ENCODE peak calls at places on chromosomes 5 and 9, in nine cellular contexts. M is heart left ventricle, Y is breast epithelium, Q is right lobe of liver, U is endothelial cell of umbilical vein, A is Peyer's patch, P is testis, J is stomach, F is upper lobe of left lung. H is an unnamed sample.

GRCh38 chr9:38318755-38319495 is 73.6 kb upstream of the ALDH1B1 start:
- DNase-seq in M (no peak), Y (no peak), Q (no peak), U (peak), A (no peak), P (no peak), J (no peak), F (no peak), H (no peak)

GRCh38 chr9:14769235-14769580 is 46.7 kb upstream of the CER1 start:
- DNase-seq in M (no peak), Y (no peak), Q (no peak), U (peak), A (no peak), P (no peak), J (no peak), F (no peak), H (no peak)

GRCh38 chr9:92669527-92669889 is 423 bp downstream of the IPPK start:
- DNase-seq in M (no peak), Y (peak), Q (peak), U (peak), A (peak), P (no peak), J (peak), F (peak), H (no peak)

GRCh38 chr9:80146466-80146865 is 574.7 kb downstream of the TLE4 start:
- DNase-seq in M (no peak), Y (no peak), Q (no peak), U (no peak), A (no peak), P (no peak), J (no peak), F (no peak), H (no peak)

GRCh38 chr9:113219972-113220371 is 1.1 kb downstream of the FKBP15 start:
- DNase-seq in M (no peak), Y (no peak), Q (no peak), U (no peak), A (no peak), P (no peak), J (no peak), F (no peak), H (no peak)

GRCh38 chr9:129702563-129702962 is 37.1 kb downstream of the PRRX2 start:
- DNase-seq in M (no peak), Y (no peak), Q (no peak), U (no peak), A (no peak), P (peak), J (peak), F (no peak), H (no peak)

GRCh38 chr5:166617507-166617906 is 1673.9 kb upstream of the WWC1 start:
- DNase-seq in M (no peak), Y (no peak), Q (no peak), U (no peak), A (no peak), P (no peak), J (no peak), F (no peak), H (no peak)

GRCh38 chr9:134344068-134344820 is 18.0 kb downstream of the RXRA start:
- DNase-seq in M (peak), Y (no peak), Q (peak), U (no peak), A (no peak), P (no peak), J (no peak), F (no peak), H (no peak)

GRCh38 chr5:134070648-134070978 is 43.9 kb upstream of the TCF7 start:
- DNase-seq in M (no peak), Y (no peak), Q (no peak), U (no peak), A (no peak), P (no peak), J (no peak), F (no peak), H (no peak)

GRCh38 chr9:5186416-5187169 is 1.2 kb upstream of the INSL6 start:
- DNase-seq in M (peak), Y (no peak), Q (no peak), U (peak), A (peak), P (peak), J (peak), F (no peak), H (no peak)

GRCh38 chr9:111831371-111832108 is 36.8 kb upstream of the SHOC1 start:
- DNase-seq in M (no peak), Y (no peak), Q (no peak), U (no peak), A (no peak), P (no peak), J (no peak), F (no peak), H (no peak)

GRCh38 chr9:34457266-34458012 is 931 bp downstream of the FAM219A start:
- DNase-seq in M (peak), Y (peak), Q (peak), U (peak), A (peak), P (peak), J (peak), F (peak), H (no peak)

GRCh38 chr5:139708877-139709586 is 60.9 kb downstream of the CXXC5 start:
- DNase-seq in M (peak), Y (no peak), Q (no peak), U (peak), A (no peak), P (peak), J (peak), F (peak), H (no peak)

GRCh38 chr5:57532513-57533497 is 50.2 kb upstream of the ACTBL2 start:
- DNase-seq in M (no peak), Y (no peak), Q (no peak), U (no peak), A (no peak), P (no peak), J (no peak), F (no peak), H (no peak)

GRCh38 chr5:160008877-160009590 is at the start of gene TTC1:
- DNase-seq in M (peak), Y (peak), Q (peak), U (peak), A (peak), P (peak), J (peak), F (no peak), H (peak)
- TF ChIP-seq POLR2A in M (no peak), Y (peak), Q (peak), U (peak), A (peak), P (peak), J (peak), F (peak), H (peak)

GRCh38 chr9:121199921-121200320 is 1.7 kb downstream of the RAB14 start:
- DNase-seq in M (no peak), Y (no peak), Q (no peak), U (peak), A (no peak), P (no peak), J (no peak), F (no peak), H (no peak)

GRCh38 chr9:121198512-121199042 is 3.1 kb downstream of the RAB14 start:
- DNase-seq in M (no peak), Y (no peak), Q (no peak), U (no peak), A (no peak), P (no peak), J (no peak), F (no peak), H (no peak)

GRCh38 chr9:121196389-121196788 is 5.3 kb downstream of the RAB14 start:
- DNase-seq in M (no peak), Y (no peak), Q (no peak), U (no peak), A (no peak), P (no peak), J (no peak), F (no peak), H (no peak)

GRCh38 chr9:121194730-121195129 is 6.9 kb downstream of the RAB14 start:
- DNase-seq in M (no peak), Y (no peak), Q (no peak), U (no peak), A (no peak), P (no peak), J (no peak), F (no peak), H (no peak)

GRCh38 chr9:121197135-121197534 is 4.5 kb downstream of the RAB14 start:
- DNase-seq in M (no peak), Y (no peak), Q (no peak), U (no peak), A (no peak), P (no peak), J (no peak), F (no peak), H (no peak)
- TF ChIP-seq CTCF in M (no peak), Y (no peak), Q (no peak), U (no peak), A (no peak), P (peak), J (no peak), F (no peak), H (no peak)

DNA sequence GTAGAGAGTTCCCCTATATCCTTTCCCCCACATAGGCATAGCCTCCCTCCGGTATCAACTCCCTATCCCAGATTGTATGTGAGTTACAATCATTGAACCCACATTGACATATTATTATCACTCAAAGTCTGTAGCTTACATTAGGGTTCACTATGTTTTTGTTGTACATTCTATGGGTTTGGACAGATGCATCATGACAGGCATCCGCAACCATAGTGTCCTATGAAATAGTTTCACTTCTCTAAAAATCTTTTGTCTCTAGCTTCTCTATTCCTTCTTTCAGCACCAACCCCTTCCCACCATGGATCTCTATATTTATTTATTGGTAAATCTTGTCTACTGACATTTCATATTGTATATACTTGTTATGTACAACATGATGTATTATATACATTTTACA is 31.6 kb downstream of the TAF11L14 start:
- DNase-seq in M (no peak), Y (no peak), Q (no peak), U (no peak), A (no peak), P (no peak), J (no peak), F (no peak), H (no peak)
- TF ChIP-seq POLR2A in M (no peak), Y (no peak), Q (no peak), U (no peak), A (no peak), P (no peak), J (no peak), F (no peak), H (no peak)

DNA sequence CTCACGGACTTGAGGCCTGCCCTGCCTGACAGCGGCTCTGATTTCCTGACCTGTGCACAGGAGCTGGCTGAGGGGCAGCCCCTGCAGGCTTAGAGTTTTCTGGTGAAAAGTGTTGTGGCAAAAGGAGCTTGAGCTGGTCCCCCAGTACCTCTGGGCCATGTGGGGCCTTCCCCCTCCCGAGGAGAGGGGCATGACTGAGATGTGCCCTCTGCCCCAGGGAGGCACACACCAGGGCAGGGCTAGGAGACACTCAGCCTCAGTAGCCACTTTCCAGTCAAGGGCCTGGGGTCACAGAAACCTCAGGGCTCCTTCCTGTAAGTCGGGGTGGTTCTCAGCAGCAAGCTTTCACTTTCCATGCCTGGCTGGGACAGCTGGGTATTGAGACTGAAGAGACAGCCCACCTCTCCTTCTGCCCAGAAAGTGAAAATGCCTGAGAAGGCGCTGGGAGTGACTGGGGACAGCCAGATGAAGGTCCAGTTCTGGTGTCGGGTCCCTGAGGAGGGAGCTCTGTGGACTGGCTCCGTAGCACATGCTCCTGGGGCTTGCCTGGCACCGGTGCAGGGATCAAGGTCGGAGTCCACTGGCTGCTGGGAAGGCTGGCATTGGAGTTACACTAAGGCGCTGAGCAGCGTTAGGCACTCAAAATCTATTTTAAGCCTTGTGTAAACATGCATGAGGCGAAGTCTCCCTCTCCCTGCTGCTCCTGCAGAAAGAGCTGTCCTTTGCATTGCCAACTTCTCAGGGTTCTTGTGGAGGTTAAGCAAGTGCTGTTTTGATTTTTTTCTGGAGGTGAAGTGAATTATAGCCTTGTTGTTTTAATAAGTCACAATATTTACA is 394.9 kb downstream of the GADD45G start:
- DNase-seq in M (peak), Y (no peak), Q (peak), U (no peak), A (peak), P (peak), J (peak), F (peak), H (no peak)
- TF ChIP-seq CTCF in M (peak), Y (no peak), Q (no peak), U (no peak), A (no peak), P (no peak), J (no peak), F (no peak), H (no peak)